ENCODE peak calls at places on chromosomes 12 and 14, in eight cellular contexts. A, L, B, S, T, Q, V and G are unnamed samples.

GRCh38 chr12:115423546-115423987 is 739.6 kb upstream of the TBX3 start:
- DNase-seq in A (no peak), L (no peak), B (no peak), S (no peak), T (no peak), Q (no peak), V (no peak), G (no peak)

GRCh38 chr12:40942326-40942725 is 245.8 kb upstream of the PDZRN4 start:
- DNase-seq in A (no peak), L (no peak), B (no peak), S (no peak), T (no peak), Q (peak; percentile 46), V (no peak), G (no peak)

GRCh38 chr14:90274808-90275454 is 18.6 kb downstream of the PSMC1 start:
- DNase-seq in A (no peak), L (no peak), B (no peak), S (no peak), T (no peak), Q (peak; percentile 73), V (no peak), G (no peak)

GRCh38 chr12:43079481-43079880 is 472.5 kb downstream of the ADAMTS20 start:
- DNase-seq in A (no peak), L (no peak), B (no peak), S (no peak), T (no peak), Q (no peak), V (no peak), G (no peak)

GRCh38 chr14:74549588-74549987 is 56.0 kb downstream of the ISCA2 start:
- DNase-seq in A (no peak), L (no peak), B (no peak), S (peak; percentile 53), T (no peak), Q (peak; percentile 16), V (no peak), G (no peak)

GRCh38 chr12:89353823-89354629 is 1.7 kb upstream of the DUSP6 start:
- DNase-seq in A (peak; percentile 69), L (peak; percentile 92), B (peak; percentile 42), S (peak; percentile 87), T (no peak), Q (peak; percentile 79), V (peak; percentile 66), G (no peak)

GRCh38 chr12:15782667-15783066 is 6.5 kb downstream of the EPS8 start:
- DNase-seq in A (no peak), L (no peak), B (no peak), S (no peak), T (no peak), Q (no peak), V (no peak), G (no peak)

GRCh38 chr12:92136883-92137582 is 8.6 kb downstream of the BTG1 start:
- DNase-seq in A (no peak), L (no peak), B (no peak), S (no peak), T (peak; percentile 27), Q (peak; percentile 92), V (no peak), G (no peak)

GRCh38 chr12:65099182-65099581 is 21.9 kb downstream of the WIF1 start:
- DNase-seq in A (no peak), L (no peak), B (no peak), S (no peak), T (no peak), Q (no peak), V (no peak), G (no peak)

GRCh38 chr14:104851896-104852663 is 13.0 kb upstream of the CEP170B start:
- DNase-seq in A (no peak), L (no peak), B (peak; percentile 5), S (peak; percentile 20), T (no peak), Q (peak; percentile 9), V (no peak), G (no peak)

GRCh38 chr14:74324945-74325361 is 22.2 kb upstream of the ABCD4 start:
- DNase-seq in A (no peak), L (no peak), B (peak; percentile 65), S (peak; percentile 68), T (peak; percentile 87), Q (peak; percentile 37), V (no peak), G (peak; percentile 2)

GRCh38 chr14:95290769-95291440 is 28.8 kb downstream of the CLMN start:
- DNase-seq in A (no peak), L (peak; percentile 68), B (no peak), S (peak; percentile 70), T (no peak), Q (no peak), V (no peak), G (no peak)

GRCh38 chr12:104671407-104672095 is 214.8 kb downstream of the CHST11 start:
- DNase-seq in A (peak; percentile 53), L (peak; percentile 80), B (no peak), S (peak; percentile 45), T (peak; percentile 90), Q (peak; percentile 95), V (no peak), G (peak; percentile 40)

GRCh38 chr14:54568821-54569591 is 2.1 kb downstream of the SAMD4A start:
- DNase-seq in A (no peak), L (peak; percentile 47), B (no peak), S (no peak), T (no peak), Q (peak; percentile 81), V (no peak), G (no peak)

GRCh38 chr12:75480469-75480949 is at the start of gene GLIPR1:
- DNase-seq in A (peak; percentile 73), L (peak; percentile 70), B (no peak), S (peak; percentile 27), T (peak; percentile 63), Q (peak; percentile 99), V (peak; percentile 59), G (peak; percentile 43)

GRCh38 chr12:113813229-113813541 is 152.9 kb downstream of the RBM19 start:
- DNase-seq in A (no peak), L (no peak), B (no peak), S (no peak), T (no peak), Q (no peak), V (no peak), G (no peak)

GRCh38 chr12:33795536-33795935 is 226.8 kb upstream of the ALG10 start:
- DNase-seq in A (no peak), L (no peak), B (no peak), S (no peak), T (no peak), Q (no peak), V (no peak), G (no peak)